ENCODE peak calls at places on chromosomes 16 and 17, in four cellular contexts. J is thyroid gland, E is HL-60, P is right lobe of liver. G is an unnamed sample.

GRCh38 chr17:39722965-39723848 is 7.1 kb downstream of the MIEN1 start:
- DNase-seq in J (no peak), E (no peak), P (no peak), G (no peak)

GRCh38 chr16:89193021-89193575 is 7.2 kb downstream of the SLC22A31 start:
- DNase-seq in J (no peak), E (peak; percentile 62), P (peak; percentile 52), G (no peak)

GRCh38 chr17:55157165-55157564 is 107.6 kb upstream of the HLF start:
- DNase-seq in J (peak; percentile 58), E (no peak), P (no peak), G (no peak)

GRCh38 chr17:27778193-27778592 is 22.1 kb downstream of the NOS2 start:
- DNase-seq in J (no peak), E (no peak), P (no peak), G (no peak)

GRCh38 chr17:38447502-38448095 is 19.3 kb downstream of the ARHGAP23 start:
- DNase-seq in J (no peak), E (no peak), P (peak; percentile 36), G (no peak)

GRCh38 chr16:29911676-29912010 is 11.4 kb downstream of the ASPHD1 start:
- DNase-seq in J (no peak), E (no peak), P (no peak), G (no peak)

GRCh38 chr17:50872710-50873424 is 6.7 kb upstream of the TOB1 start:
- DNase-seq in J (peak; percentile 36), E (no peak), P (peak; percentile 82), G (no peak)

GRCh38 chr17:17345294-17345597 is 42.1 kb downstream of the NT5M start:
- DNase-seq in J (no peak), E (no peak), P (peak; percentile 11), G (no peak)

GRCh38 chr17:80948091-80948960 is 43.3 kb upstream of the CHMP6 start:
- DNase-seq in J (no peak), E (no peak), P (no peak), G (no peak)

GRCh38 chr16:14464796-14465195 is 165.3 kb downstream of the PARN start:
- DNase-seq in J (no peak), E (no peak), P (no peak), G (no peak)

GRCh38 chr16:54493076-54493475 is 206.5 kb upstream of the IRX3 start:
- DNase-seq in J (no peak), E (no peak), P (no peak), G (no peak)

GRCh38 chr16:85444879-85445778 is 168.0 kb upstream of the GSE1 start:
- DNase-seq in J (peak; percentile 42), E (no peak), P (no peak), G (no peak)

GRCh38 chr17:50264263-50265113 is 9.8 kb upstream of the TMEM92 start:
- DNase-seq in J (no peak), E (no peak), P (peak; percentile 42), G (no peak)

GRCh38 chr17:4625181-4625601 is 16.3 kb downstream of the ALOX15 start:
- DNase-seq in J (no peak), E (no peak), P (no peak), G (no peak)

GRCh38 chr16:46947900-46948547 is 25.4 kb downstream of the DNAJA2 start:
- DNase-seq in J (peak; percentile 7), E (no peak), P (peak; percentile 43), G (no peak)

GRCh38 chr16:87578531-87578930 is 23.8 kb upstream of the JPH3 start:
- DNase-seq in J (no peak), E (no peak), P (no peak), G (no peak)

GRCh38 chr16:66335704-66336329 is 30.7 kb upstream of the CDH5 start:
- DNase-seq in J (peak; percentile 36), E (no peak), P (no peak), G (peak; percentile 37)

GRCh38 chr17:38498353-38498752 is 70.1 kb downstream of the ARHGAP23 start:
- DNase-seq in J (no peak), E (no peak), P (no peak), G (no peak)

GRCh38 chr17:45702666-45703266 is 81.4 kb upstream of the CRHR1 start:
- DNase-seq in J (no peak), E (no peak), P (no peak), G (no peak)

GRCh38 chr17:29683481-29683880 is 60.8 kb upstream of the CORO6 start:
- DNase-seq in J (no peak), E (no peak), P (no peak), G (no peak)

GRCh38 chr17:5986644-5987043 is 83.5 kb upstream of the WSCD1 start:
- DNase-seq in J (no peak), E (no peak), P (no peak), G (no peak)

GRCh38 chr17:67245694-67246397 is 850 bp upstream of the HELZ start:
- DNase-seq in J (peak; percentile 34), E (no peak), P (peak; percentile 66), G (no peak)

GRCh38 chr16:14109782-14110727 is 38.9 kb downstream of the MRTFB start:
- DNase-seq in J (no peak), E (no peak), P (no peak), G (no peak)

GRCh38 chr16:55981557-55981956 is 106.4 kb upstream of the CES5A start:
- DNase-seq in J (no peak), E (no peak), P (no peak), G (no peak)

GRCh38 chr17:21686165-21687015 is 5.9 kb upstream of the KCNJ18 start:
- DNase-seq in J (no peak), E (no peak), P (no peak), G (no peak)

GRCh38 chr16:47732122-47732805 is 271.1 kb downstream of the PHKB start:
- DNase-seq in J (no peak), E (peak; percentile 51), P (no peak), G (no peak)

GRCh38 chr17:78675316-78675616 is 98.1 kb upstream of the DNAH17 start:
- DNase-seq in J (no peak), E (no peak), P (no peak), G (no peak)

GRCh38 chr17:76394166-76394565 is 9.8 kb downstream of the SPHK1 start:
- DNase-seq in J (peak; percentile 87), E (no peak), P (no peak), G (no peak)

GRCh38 chr16:22369221-22369811 is 5.1 kb downstream of the CDR2 start:
- DNase-seq in J (no peak), E (no peak), P (no peak), G (no peak)

GRCh38 chr17:17414316-17414937 is 62.4 kb upstream of the MED9 start:
- DNase-seq in J (peak; percentile 22), E (no peak), P (no peak), G (no peak)

GRCh38 chr17:76265624-76266243 is 586 bp downstream of the UBALD2 start:
- DNase-seq in J (peak; percentile 65), E (no peak), P (peak; percentile 77), G (no peak)

GRCh38 chr17:27520571-27521185 is 64.4 kb downstream of the KSR1 start:
- DNase-seq in J (no peak), E (no peak), P (no peak), G (peak; percentile 80)

GRCh38 chr17:45668316-45668715 is 115.8 kb upstream of the CRHR1 start:
- DNase-seq in J (no peak), E (no peak), P (no peak), G (no peak)

GRCh38 chr17:42118545-42118944 is 2.6 kb downstream of the KAT2A start:
- DNase-seq in J (no peak), E (no peak), P (no peak), G (no peak)

GRCh38 chr17:77610518-77610893 is 348.0 kb upstream of the TNRC6C start:
- DNase-seq in J (no peak), E (no peak), P (no peak), G (no peak)

GRCh38 chr17:77613181-77613580 is 345.3 kb upstream of the TNRC6C start:
- DNase-seq in J (peak; percentile 15), E (no peak), P (no peak), G (no peak)

GRCh38 chr17:77611791-77612466 is 346.6 kb upstream of the TNRC6C start:
- DNase-seq in J (no peak), E (no peak), P (no peak), G (no peak)

GRCh38 chr17:77609553-77610517 is 348.7 kb upstream of the TNRC6C start:
- DNase-seq in J (no peak), E (no peak), P (no peak), G (no peak)

GRCh38 chr17:77610980-77611641 is 347.4 kb upstream of the TNRC6C start:
- DNase-seq in J (no peak), E (no peak), P (no peak), G (no peak)
- H3K27ac ChIP-seq in J (no peak overlapping the region), E (no peak overlapping the region), P (no peak overlapping the region), G (no peak overlapping the region)

GRCh38 chr17:74271281-74271680 is 2.8 kb upstream of the DNAI2 start:
- DNase-seq in J (no peak), E (no peak), P (no peak), G (peak; percentile 16)
- H3K27ac ChIP-seq in J (no peak overlapping the region), E (no peak overlapping the region), P (no peak overlapping the region), G (peak overlapping the region; percentile 69)

DNA sequence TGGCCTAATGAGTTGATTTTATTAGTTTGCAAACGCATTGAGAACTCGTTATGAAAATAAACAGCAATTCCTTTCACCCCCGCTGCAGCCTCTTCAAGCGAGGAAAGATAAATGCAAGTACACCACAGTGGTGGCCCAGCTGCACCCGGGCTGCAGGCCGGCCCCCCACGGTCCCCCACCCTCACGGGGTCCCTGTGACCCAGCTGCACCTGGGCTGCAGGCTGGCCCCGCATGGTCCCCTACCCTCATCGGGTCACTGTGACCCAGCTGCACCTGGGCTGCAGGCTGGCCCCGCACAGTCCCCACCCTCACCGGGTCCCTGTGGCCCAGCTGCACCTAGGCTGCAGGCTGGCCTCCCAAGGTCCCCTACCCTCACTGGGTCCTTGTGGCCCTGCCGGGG is 32.2 kb downstream of the SDK2 start:
- DNase-seq in J (no peak), E (no peak), P (no peak), G (no peak)
- H3K27ac ChIP-seq in J (no peak overlapping the region), E (no peak overlapping the region), P (no peak overlapping the region), G (no peak overlapping the region)

GRCh38 chr17:3048727-3049471 is 14.5 kb downstream of the OR1D5 start:
- DNase-seq in J (peak; percentile 96), E (peak; percentile 67), P (peak; percentile 94), G (peak; percentile 97)
- H3K27ac ChIP-seq in J (no peak overlapping the region), E (peak overlapping the region; percentile 61), P (peak overlapping the region; percentile 54), G (peak overlapping the region; percentile 86)